ENCODE peak calls at places on chromosomes 12 and 14, in five cellular contexts. D is GM23248, O is MM.1S, B is hepatocyte, I is PC-3. Q is an unnamed sample.

GRCh38 chr14:103641181-103641580 is 12.2 kb downstream of the KLC1 start:
- DNase-seq in D (peak), O (no peak), B (no peak), I (peak), Q (no peak)

GRCh38 chr12:86801439-86801838 is 545.2 kb upstream of the MGAT4C start:
- DNase-seq in D (no peak), O (no peak), B (no peak), I (peak), Q (no peak)

GRCh38 chr12:41663487-41664258 is 475.6 kb downstream of the PDZRN4 start:
- DNase-seq in D (peak), O (peak), B (peak), I (peak), Q (peak)

GRCh38 chr12:65662590-65662989 is 161.7 kb upstream of the HMGA2 start:
- DNase-seq in D (no peak), O (no peak), B (no peak), I (no peak), Q (no peak)

GRCh38 chr12:79567164-79567563 is 123.6 kb downstream of the PAWR start:
- DNase-seq in D (no peak), O (no peak), B (no peak), I (no peak), Q (no peak)

GRCh38 chr12:92784795-92785562 is 82.2 kb downstream of the PLEKHG7 start:
- DNase-seq in D (peak), O (peak), B (peak), I (peak), Q (peak)

GRCh38 chr14:44531648-44532047 is 24.6 kb upstream of the FSCB start:
- DNase-seq in D (no peak), O (no peak), B (no peak), I (no peak), Q (no peak)

GRCh38 chr12:14239935-14240872 is 125.3 kb upstream of the ATF7IP start:
- DNase-seq in D (no peak), O (peak), B (peak), I (peak), Q (peak)

GRCh38 chr12:104273503-104273902 is 30.0 kb upstream of the EID3 start:
- DNase-seq in D (no peak), O (no peak), B (no peak), I (no peak), Q (no peak)

GRCh38 chr14:99569725-99570541 is 34.1 kb downstream of the CCDC85C start:
- DNase-seq in D (no peak), O (no peak), B (no peak), I (no peak), Q (no peak)
- H2AFZ ChIP-seq in D (no peak), O (no peak), B (no peak), I (no peak), Q (no peak)

GRCh38 chr14:51211149-51211548 is 28.9 kb upstream of the TMX1 start:
- DNase-seq in D (peak), O (no peak), B (no peak), I (peak), Q (no peak)
- TF ChIP-seq EZH2phosphoT487 in D (no peak), O (no peak), B (no peak), I (no peak), Q (no peak)

GRCh38 chr14:101033006-101033405 is 129.5 kb upstream of the RTL1 start:
- DNase-seq in D (no peak), O (no peak), B (no peak), I (no peak), Q (no peak)

GRCh38 chr14:101033446-101034165 is 130.1 kb upstream of the RTL1 start:
- DNase-seq in D (no peak), O (no peak), B (no peak), I (no peak), Q (no peak)

GRCh38 chr14:101034986-101035385 is 131.5 kb upstream of the RTL1 start:
- DNase-seq in D (no peak), O (no peak), B (no peak), I (no peak), Q (no peak)

GRCh38 chr14:101037021-101037817 is 133.7 kb upstream of the RTL1 start:
- DNase-seq in D (no peak), O (no peak), B (no peak), I (no peak), Q (no peak)

DNA sequence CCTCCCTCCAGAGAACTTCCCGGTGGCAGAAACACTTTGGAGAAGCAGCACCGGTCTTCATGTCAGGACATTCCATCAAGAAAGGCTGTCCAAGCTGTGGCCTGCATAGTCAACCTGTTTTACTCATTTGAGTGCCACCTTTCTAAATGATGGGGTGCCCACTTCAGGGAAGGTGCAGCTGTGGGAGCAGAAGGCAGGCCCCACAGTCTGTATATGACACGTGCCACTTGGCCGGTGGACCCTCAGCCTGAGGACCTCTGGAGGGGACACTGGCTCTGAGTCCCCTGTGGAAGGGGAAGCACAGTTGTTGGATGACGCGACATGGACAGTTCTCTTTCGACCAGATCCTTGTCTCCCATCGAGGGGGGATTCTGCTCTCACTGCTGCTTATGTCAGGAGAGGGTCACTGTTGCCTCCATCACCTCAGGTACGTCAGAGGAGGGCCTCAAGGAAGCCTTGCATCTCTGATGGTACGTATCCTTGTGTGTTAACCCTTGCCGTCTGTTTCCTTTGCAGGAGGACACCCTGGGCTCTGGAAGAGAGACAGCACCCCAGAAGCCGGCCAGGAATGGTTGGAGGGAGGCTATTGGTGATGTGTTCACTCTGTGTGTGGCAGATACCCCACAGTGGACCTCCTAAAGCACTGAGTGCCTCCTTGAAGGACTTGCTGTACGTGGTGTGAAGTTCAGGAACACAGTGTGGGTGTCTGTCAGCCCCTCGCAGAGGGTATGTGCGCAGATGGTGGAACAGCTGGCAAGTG is 132.1 kb upstream of the RTL1 start:
- DNase-seq in D (no peak), O (no peak), B (no peak), I (no peak), Q (no peak)
- H2AFZ ChIP-seq in D (no peak), O (no peak), B (no peak), I (no peak), Q (no peak)

DNA sequence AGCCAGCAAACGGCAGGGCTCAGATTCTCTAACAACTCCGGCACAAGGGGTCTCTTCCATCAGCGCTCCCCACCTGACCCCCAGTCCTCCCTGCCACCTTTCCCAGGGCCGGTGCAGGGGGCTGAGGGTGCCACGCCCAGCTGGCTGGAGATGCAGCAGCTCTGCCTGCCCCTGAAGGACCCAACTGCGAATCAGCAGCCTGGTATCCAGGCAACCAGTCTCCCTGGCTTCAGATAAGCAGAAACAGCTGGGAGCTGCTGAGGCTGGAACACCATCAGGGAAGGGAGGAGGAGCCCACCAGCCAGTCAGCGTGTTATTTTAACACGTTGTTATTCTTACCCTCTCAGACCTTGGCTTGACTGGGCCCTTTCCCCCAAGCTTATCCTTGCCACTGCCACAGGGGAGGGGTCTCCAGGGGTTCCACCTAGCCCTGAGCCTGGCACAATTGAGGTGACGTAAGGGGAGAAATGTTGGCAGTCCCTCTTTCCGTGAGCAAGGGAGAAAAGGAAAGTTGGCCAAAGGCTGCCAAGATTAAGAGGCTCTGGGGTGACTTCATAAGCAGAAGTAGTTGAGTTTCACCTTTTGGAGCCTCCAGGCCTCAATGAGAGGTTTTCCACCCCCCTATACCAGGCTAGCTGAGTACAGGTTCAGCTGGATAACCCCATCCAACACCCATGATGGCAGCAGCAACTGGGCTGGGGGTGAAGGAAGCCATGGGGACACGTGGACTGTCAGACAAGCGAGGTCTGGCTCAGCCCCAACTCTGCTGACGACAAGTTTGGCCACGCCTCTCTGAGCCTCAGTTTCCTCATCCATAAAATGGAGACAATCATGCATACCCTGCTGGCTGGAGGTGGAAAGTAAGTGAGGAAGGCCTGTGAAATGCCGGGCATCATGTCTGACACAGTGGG is 91.1 kb downstream of the IRF2BPL start:
- DNase-seq in D (peak), O (no peak), B (peak), I (no peak), Q (no peak)
- TF ChIP-seq EZH2phosphoT487 in D (no peak), O (no peak), B (no peak), I (no peak), Q (no peak)

DNA sequence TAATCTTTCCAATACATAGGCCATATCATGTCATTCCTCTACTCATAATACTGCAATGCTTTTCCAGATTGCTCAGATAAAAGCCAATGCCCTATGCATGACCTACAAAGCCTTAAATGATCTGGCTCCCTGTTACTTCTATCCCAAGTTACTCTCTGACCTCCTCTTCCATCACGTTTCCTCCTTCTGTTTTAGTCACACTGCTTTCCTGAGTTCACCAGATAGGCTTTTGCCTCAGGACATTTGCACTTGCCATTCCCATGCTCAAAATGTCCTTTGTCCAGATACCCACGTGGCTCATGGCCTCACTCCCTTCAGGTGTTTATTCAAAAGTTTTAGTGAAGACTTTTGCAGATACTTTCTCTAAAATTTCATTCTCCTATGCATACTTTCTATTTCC is 138.7 kb upstream of the PRICKLE1 start:
- DNase-seq in D (no peak), O (no peak), B (no peak), I (no peak), Q (no peak)
- H2AFZ ChIP-seq in D (no peak), O (no peak), B (no peak), I (no peak), Q (no peak)

GRCh38 chr14:105864651-105865265 is 338.4 kb downstream of the TMEM121 start:
- DNase-seq in D (no peak), O (no peak), B (no peak), I (no peak), Q (no peak)

GRCh38 chr14:105865904-105866840 is 339.8 kb downstream of the TMEM121 start:
- DNase-seq in D (no peak), O (no peak), B (no peak), I (no peak), Q (no peak)

GRCh38 chr14:105865266-105865903 is 339.0 kb downstream of the TMEM121 start:
- DNase-seq in D (no peak), O (no peak), B (no peak), I (no peak), Q (no peak)

GRCh38 chr14:105866841-105867321 is 340.5 kb downstream of the TMEM121 start:
- DNase-seq in D (no peak), O (no peak), B (no peak), I (no peak), Q (no peak)

GRCh38 chr14:105867961-105868599 is 341.7 kb downstream of the TMEM121 start:
- DNase-seq in D (no peak), O (no peak), B (no peak), I (no peak), Q (no peak)
- TF ChIP-seq EZH2phosphoT487 in D (no peak), O (no peak), B (no peak), I (no peak), Q (no peak)

GRCh38 chr12:64255249-64255648 is 33.2 kb upstream of the KICS2 start:
- DNase-seq in D (no peak), O (no peak), B (no peak), I (no peak), Q (no peak)

GRCh38 chr12:64258576-64258975 is 36.5 kb upstream of the KICS2 start:
- DNase-seq in D (no peak), O (no peak), B (no peak), I (no peak), Q (no peak)

GRCh38 chr12:64252708-64253107 is 30.6 kb upstream of the KICS2 start:
- DNase-seq in D (peak), O (no peak), B (no peak), I (no peak), Q (no peak)

GRCh38 chr12:64253356-64253755 is 31.3 kb upstream of the KICS2 start:
- DNase-seq in D (no peak), O (peak), B (no peak), I (no peak), Q (no peak)

DNA sequence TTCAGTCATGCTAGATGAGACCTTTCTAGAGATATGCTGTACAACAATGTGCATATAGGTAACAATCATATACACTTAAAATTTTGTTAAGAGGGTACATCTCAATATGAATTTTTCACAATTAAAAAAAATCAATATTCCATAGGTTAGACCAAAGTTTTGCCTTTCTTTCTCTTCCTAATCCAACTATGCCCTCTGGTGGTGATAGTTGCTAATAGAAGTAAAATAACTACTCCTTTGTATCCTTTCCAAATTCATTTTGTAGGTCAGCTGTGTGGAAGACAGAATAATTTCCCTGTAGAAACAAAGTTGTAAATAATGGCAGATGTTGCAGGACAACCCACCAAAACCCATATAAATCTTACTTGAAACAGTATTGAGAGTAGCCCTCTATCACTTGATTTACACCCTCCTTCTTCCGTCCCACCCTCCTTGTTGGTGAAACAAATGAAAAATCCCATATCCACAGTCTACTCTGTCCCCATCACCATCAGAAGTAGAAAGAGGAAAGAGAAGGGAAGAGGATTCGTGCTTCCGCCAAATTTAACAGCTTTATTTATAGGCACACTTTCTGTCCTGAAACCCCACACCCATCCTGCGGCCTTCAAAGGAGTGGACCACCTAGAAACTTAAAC is 34.2 kb upstream of the KICS2 start:
- DNase-seq in D (peak), O (peak), B (peak), I (peak), Q (peak)
- H2AFZ ChIP-seq in D (peak), O (no peak), B (no peak), I (no peak), Q (no peak)

GRCh38 chr14:106802413-106803364 is 1276.3 kb downstream of the TMEM121 start:
- DNase-seq in D (no peak), O (peak), B (no peak), I (no peak), Q (peak)
- TF ChIP-seq EZH2phosphoT487 in D (no peak), O (no peak), B (no peak), I (no peak), Q (no peak)

GRCh38 chr12:117189725-117190209 is 503 bp downstream of the FBXO21 start:
- DNase-seq in D (peak), O (no peak), B (peak), I (peak), Q (peak)

GRCh38 chr12:117188961-117189724 is 1.1 kb downstream of the FBXO21 start:
- DNase-seq in D (peak), O (no peak), B (peak), I (peak), Q (no peak)

GRCh38 chr12:117192057-117192456 is 1.8 kb upstream of the FBXO21 start:
- DNase-seq in D (peak), O (no peak), B (no peak), I (no peak), Q (no peak)

GRCh38 chr12:117188121-117188665 is 2.1 kb downstream of the FBXO21 start:
- DNase-seq in D (no peak), O (no peak), B (no peak), I (no peak), Q (no peak)

GRCh38 chr12:117190210-117190781 is at the start of gene FBXO21:
- DNase-seq in D (peak), O (peak), B (peak), I (peak), Q (peak)
- H2AFZ ChIP-seq in D (peak), O (no peak), B (peak), I (peak), Q (peak)

Q was measured in OCI-LY7.